ENCODE peak calls at places on chromosome 21, in eight cellular contexts. J, U, K, L, D, A, R and G are unnamed samples.

GRCh38 chr21:41596241-41596925 is 88.4 kb upstream of the TMPRSS2 start:
- DNase-seq in J (no peak), D (no peak), U (no peak), L (no peak), A (no peak), K (no peak), R (no peak), G (no peak)

GRCh38 chr21:41627428-41627827 is 119.5 kb upstream of the TMPRSS2 start:
- DNase-seq in L (no peak), J (no peak), U (no peak), K (no peak), A (peak; percentile 10), D (no peak), R (no peak), G (no peak)

GRCh38 chr21:44710294-44710665 is 1.1 kb downstream of the TSPEAR start:
- DNase-seq in J (no peak), A (no peak), L (peak; percentile 74), R (no peak), D (no peak), U (no peak), K (no peak), G (no peak)

GRCh38 chr21:23613014-23613413 is 1994.3 kb downstream of the MRPL39 start:
- DNase-seq in U (no peak), J (no peak), K (no peak), R (no peak), D (no peak), A (no peak), L (no peak), G (no peak)

GRCh38 chr21:34807881-34808568 is 139.2 kb downstream of the CLIC6 start:
- DNase-seq in A (peak; percentile 94), L (no peak), J (peak; percentile 98), D (peak; percentile 20), R (no peak), U (no peak), K (peak; percentile 32), G (peak; percentile 83)

GRCh38 chr21:37425684-37426083 is 59.1 kb downstream of the DYRK1A start:
- DNase-seq in L (no peak), R (no peak), U (no peak), K (no peak), D (no peak), J (no peak), A (no peak), G (no peak)

GRCh38 chr21:46667191-46667734 is 31.8 kb downstream of the PRMT2 start:
- DNase-seq in J (peak; percentile 3), U (peak; percentile 32), L (peak; percentile 65), A (peak; percentile 54), D (no peak), R (peak; percentile 12), K (no peak), G (peak; percentile 16)

GRCh38 chr21:46229133-46229922 is 754 bp upstream of the LSS start:
- DNase-seq in L (peak; percentile 80), D (no peak), J (no peak), K (no peak), A (peak; percentile 7), R (peak; percentile 64), U (peak; percentile 50), G (no peak)

GRCh38 chr21:42245348-42246185 is 26.6 kb downstream of the ABCG1 start:
- DNase-seq in L (peak; percentile 76), A (no peak), D (no peak), J (no peak), U (peak; percentile 87), K (no peak), R (no peak), G (no peak)